ENCODE peak calls at places on chromosomes 6 and 20, in ten cellular contexts. One of them, this sample, is unnamed.

GRCh38 chr20:59324441-59324840 is 24.0 kb downstream of the EDN3 start:
- DNase-seq in nephron progenitor cell: no peak
- DNase-seq in HTR-8/SVneo: no peak
- DNase-seq in anterior cingulate cortex: no peak
- DNase-seq in memory B cell: no peak
- DNase-seq in stimulated activated CD4-positive, alpha-beta T cell treated with anti-CD3 and anti-CD28 coated beads, Interleukin-15, amount 100 ng/mL, for 1 hour: no peak
- DNase-seq in activated CD8-positive, alpha-beta T cell treated with anti-CD3 and anti-CD28 coated beads, Interleukin-2, amount 10 ng/mL, durations not matched to agents 7 days and 5 days: no peak
- DNase-seq in tibial artery: no peak
- DNase-seq in WTC11: no peak
- DNase-seq in NAMALWA: no peak
- DNase-seq in this sample: no peak

GRCh38 chr20:38315290-38315966 is 11.5 kb downstream of the BPI start:
- DNase-seq in nephron progenitor cell: no peak
- DNase-seq in HTR-8/SVneo: peak
- DNase-seq in anterior cingulate cortex: no peak
- DNase-seq in memory B cell: no peak
- DNase-seq in stimulated activated CD4-positive, alpha-beta T cell treated with anti-CD3 and anti-CD28 coated beads, Interleukin-15, amount 100 ng/mL, for 1 hour: no peak
- DNase-seq in activated CD8-positive, alpha-beta T cell treated with anti-CD3 and anti-CD28 coated beads, Interleukin-2, amount 10 ng/mL, durations not matched to agents 7 days and 5 days: no peak
- DNase-seq in tibial artery: no peak
- DNase-seq in WTC11: no peak
- DNase-seq in NAMALWA: no peak
- DNase-seq in this sample: peak

GRCh38 chr6:25635886-25636317 is 16.1 kb upstream of the SCGN start:
- DNase-seq in nephron progenitor cell: no peak
- DNase-seq in HTR-8/SVneo: no peak
- DNase-seq in anterior cingulate cortex: no peak
- DNase-seq in memory B cell: no peak
- DNase-seq in stimulated activated CD4-positive, alpha-beta T cell treated with anti-CD3 and anti-CD28 coated beads, Interleukin-15, amount 100 ng/mL, for 1 hour: no peak
- DNase-seq in activated CD8-positive, alpha-beta T cell treated with anti-CD3 and anti-CD28 coated beads, Interleukin-2, amount 10 ng/mL, durations not matched to agents 7 days and 5 days: no peak
- DNase-seq in tibial artery: no peak
- DNase-seq in WTC11: no peak
- DNase-seq in NAMALWA: no peak
- DNase-seq in this sample: no peak

GRCh38 chr6:44045672-44046015 is 81.6 kb downstream of the MRPL14 start:
- DNase-seq in nephron progenitor cell: no peak
- DNase-seq in HTR-8/SVneo: no peak
- DNase-seq in anterior cingulate cortex: no peak
- DNase-seq in memory B cell: no peak
- DNase-seq in stimulated activated CD4-positive, alpha-beta T cell treated with anti-CD3 and anti-CD28 coated beads, Interleukin-15, amount 100 ng/mL, for 1 hour: no peak
- DNase-seq in activated CD8-positive, alpha-beta T cell treated with anti-CD3 and anti-CD28 coated beads, Interleukin-2, amount 10 ng/mL, durations not matched to agents 7 days and 5 days: no peak
- DNase-seq in tibial artery: no peak
- DNase-seq in WTC11: no peak
- DNase-seq in NAMALWA: no peak
- DNase-seq in this sample: no peak

GRCh38 chr20:54920491-54920890 is 445.1 kb downstream of the DOK5 start:
- DNase-seq in nephron progenitor cell: no peak
- DNase-seq in HTR-8/SVneo: no peak
- DNase-seq in anterior cingulate cortex: no peak
- DNase-seq in memory B cell: no peak
- DNase-seq in stimulated activated CD4-positive, alpha-beta T cell treated with anti-CD3 and anti-CD28 coated beads, Interleukin-15, amount 100 ng/mL, for 1 hour: no peak
- DNase-seq in activated CD8-positive, alpha-beta T cell treated with anti-CD3 and anti-CD28 coated beads, Interleukin-2, amount 10 ng/mL, durations not matched to agents 7 days and 5 days: no peak
- DNase-seq in tibial artery: no peak
- DNase-seq in WTC11: no peak
- DNase-seq in NAMALWA: no peak
- DNase-seq in this sample: no peak

GRCh38 chr20:49948809-49949507 is 12.8 kb downstream of the RNF114 start:
- DNase-seq in nephron progenitor cell: no peak
- DNase-seq in HTR-8/SVneo: no peak
- DNase-seq in anterior cingulate cortex: no peak
- DNase-seq in memory B cell: no peak
- DNase-seq in stimulated activated CD4-positive, alpha-beta T cell treated with anti-CD3 and anti-CD28 coated beads, Interleukin-15, amount 100 ng/mL, for 1 hour: no peak
- DNase-seq in activated CD8-positive, alpha-beta T cell treated with anti-CD3 and anti-CD28 coated beads, Interleukin-2, amount 10 ng/mL, durations not matched to agents 7 days and 5 days: no peak
- DNase-seq in tibial artery: no peak
- DNase-seq in WTC11: no peak
- DNase-seq in NAMALWA: no peak
- DNase-seq in this sample: peak

GRCh38 chr6:56808871-56809359 is 146.0 kb upstream of the BEND6 start:
- DNase-seq in nephron progenitor cell: no peak
- DNase-seq in HTR-8/SVneo: peak
- DNase-seq in anterior cingulate cortex: no peak
- DNase-seq in memory B cell: no peak
- DNase-seq in stimulated activated CD4-positive, alpha-beta T cell treated with anti-CD3 and anti-CD28 coated beads, Interleukin-15, amount 100 ng/mL, for 1 hour: no peak
- DNase-seq in activated CD8-positive, alpha-beta T cell treated with anti-CD3 and anti-CD28 coated beads, Interleukin-2, amount 10 ng/mL, durations not matched to agents 7 days and 5 days: no peak
- DNase-seq in tibial artery: no peak
- DNase-seq in WTC11: no peak
- DNase-seq in NAMALWA: no peak
- DNase-seq in this sample: peak

GRCh38 chr6:8130399-8130798 is 28.1 kb upstream of the EEF1E1 start:
- DNase-seq in nephron progenitor cell: no peak
- DNase-seq in HTR-8/SVneo: no peak
- DNase-seq in anterior cingulate cortex: no peak
- DNase-seq in memory B cell: no peak
- DNase-seq in stimulated activated CD4-positive, alpha-beta T cell treated with anti-CD3 and anti-CD28 coated beads, Interleukin-15, amount 100 ng/mL, for 1 hour: no peak
- DNase-seq in activated CD8-positive, alpha-beta T cell treated with anti-CD3 and anti-CD28 coated beads, Interleukin-2, amount 10 ng/mL, durations not matched to agents 7 days and 5 days: no peak
- DNase-seq in tibial artery: no peak
- DNase-seq in WTC11: no peak
- DNase-seq in NAMALWA: no peak
- DNase-seq in this sample: peak

GRCh38 chr6:152380993-152381898 is 255.9 kb downstream of the SYNE1 start:
- DNase-seq in nephron progenitor cell: peak
- DNase-seq in HTR-8/SVneo: peak
- DNase-seq in anterior cingulate cortex: no peak
- DNase-seq in memory B cell: no peak
- DNase-seq in stimulated activated CD4-positive, alpha-beta T cell treated with anti-CD3 and anti-CD28 coated beads, Interleukin-15, amount 100 ng/mL, for 1 hour: no peak
- DNase-seq in activated CD8-positive, alpha-beta T cell treated with anti-CD3 and anti-CD28 coated beads, Interleukin-2, amount 10 ng/mL, durations not matched to agents 7 days and 5 days: no peak
- DNase-seq in tibial artery: peak
- DNase-seq in WTC11: no peak
- DNase-seq in NAMALWA: no peak
- DNase-seq in this sample: peak

GRCh38 chr6:134457941-134458340 is 140.0 kb upstream of the SGK1 start:
- DNase-seq in nephron progenitor cell: no peak
- DNase-seq in HTR-8/SVneo: no peak
- DNase-seq in anterior cingulate cortex: no peak
- DNase-seq in memory B cell: no peak
- DNase-seq in stimulated activated CD4-positive, alpha-beta T cell treated with anti-CD3 and anti-CD28 coated beads, Interleukin-15, amount 100 ng/mL, for 1 hour: no peak
- DNase-seq in activated CD8-positive, alpha-beta T cell treated with anti-CD3 and anti-CD28 coated beads, Interleukin-2, amount 10 ng/mL, durations not matched to agents 7 days and 5 days: no peak
- DNase-seq in tibial artery: no peak
- DNase-seq in WTC11: no peak
- DNase-seq in NAMALWA: no peak
- DNase-seq in this sample: no peak

GRCh38 chr20:17315491-17316231 is 88.8 kb downstream of the PCSK2 start:
- DNase-seq in nephron progenitor cell: no peak
- DNase-seq in HTR-8/SVneo: no peak
- DNase-seq in anterior cingulate cortex: no peak
- DNase-seq in memory B cell: no peak
- DNase-seq in stimulated activated CD4-positive, alpha-beta T cell treated with anti-CD3 and anti-CD28 coated beads, Interleukin-15, amount 100 ng/mL, for 1 hour: no peak
- DNase-seq in activated CD8-positive, alpha-beta T cell treated with anti-CD3 and anti-CD28 coated beads, Interleukin-2, amount 10 ng/mL, durations not matched to agents 7 days and 5 days: no peak
- DNase-seq in tibial artery: no peak
- DNase-seq in WTC11: no peak
- DNase-seq in NAMALWA: no peak
- DNase-seq in this sample: no peak

GRCh38 chr20:20530428-20531151 is 162.7 kb downstream of the INSM1 start:
- DNase-seq in nephron progenitor cell: no peak
- DNase-seq in HTR-8/SVneo: no peak
- DNase-seq in anterior cingulate cortex: no peak
- DNase-seq in memory B cell: no peak
- DNase-seq in stimulated activated CD4-positive, alpha-beta T cell treated with anti-CD3 and anti-CD28 coated beads, Interleukin-15, amount 100 ng/mL, for 1 hour: no peak
- DNase-seq in activated CD8-positive, alpha-beta T cell treated with anti-CD3 and anti-CD28 coated beads, Interleukin-2, amount 10 ng/mL, durations not matched to agents 7 days and 5 days: no peak
- DNase-seq in tibial artery: no peak
- DNase-seq in WTC11: no peak
- DNase-seq in NAMALWA: no peak
- DNase-seq in this sample: no peak

GRCh38 chr6:33958863-33959651 is 155.3 kb upstream of the MLN start:
- DNase-seq in nephron progenitor cell: no peak
- DNase-seq in HTR-8/SVneo: no peak
- DNase-seq in anterior cingulate cortex: no peak
- DNase-seq in memory B cell: no peak
- DNase-seq in stimulated activated CD4-positive, alpha-beta T cell treated with anti-CD3 and anti-CD28 coated beads, Interleukin-15, amount 100 ng/mL, for 1 hour: no peak
- DNase-seq in activated CD8-positive, alpha-beta T cell treated with anti-CD3 and anti-CD28 coated beads, Interleukin-2, amount 10 ng/mL, durations not matched to agents 7 days and 5 days: no peak
- DNase-seq in tibial artery: peak
- DNase-seq in WTC11: no peak
- DNase-seq in NAMALWA: no peak
- DNase-seq in this sample: no peak

GRCh38 chr20:56111951-56112730 is 106.8 kb upstream of the CBLN4 start:
- DNase-seq in nephron progenitor cell: no peak
- DNase-seq in HTR-8/SVneo: no peak
- DNase-seq in anterior cingulate cortex: no peak
- DNase-seq in memory B cell: no peak
- DNase-seq in stimulated activated CD4-positive, alpha-beta T cell treated with anti-CD3 and anti-CD28 coated beads, Interleukin-15, amount 100 ng/mL, for 1 hour: no peak
- DNase-seq in activated CD8-positive, alpha-beta T cell treated with anti-CD3 and anti-CD28 coated beads, Interleukin-2, amount 10 ng/mL, durations not matched to agents 7 days and 5 days: no peak
- DNase-seq in tibial artery: no peak
- DNase-seq in WTC11: no peak
- DNase-seq in NAMALWA: no peak
- DNase-seq in this sample: no peak

GRCh38 chr6:123997223-123997622 is 193.6 kb downstream of the NKAIN2 start:
- DNase-seq in nephron progenitor cell: no peak
- DNase-seq in HTR-8/SVneo: no peak
- DNase-seq in anterior cingulate cortex: no peak
- DNase-seq in memory B cell: no peak
- DNase-seq in stimulated activated CD4-positive, alpha-beta T cell treated with anti-CD3 and anti-CD28 coated beads, Interleukin-15, amount 100 ng/mL, for 1 hour: no peak
- DNase-seq in activated CD8-positive, alpha-beta T cell treated with anti-CD3 and anti-CD28 coated beads, Interleukin-2, amount 10 ng/mL, durations not matched to agents 7 days and 5 days: no peak
- DNase-seq in tibial artery: no peak
- DNase-seq in WTC11: no peak
- DNase-seq in NAMALWA: no peak
- DNase-seq in this sample: no peak